ENCODE peak calls at places on chromosomes 13 and 19, in five cellular contexts. R is Caco-2, G is IMR-90, E is heart right ventricle, M is colonic mucosa. S is an unnamed sample.

GRCh38 chr13:112510002-112510780 is 77.8 kb downstream of the TUBGCP3 start:
- DNase-seq in R (peak; percentile 53), G (peak; percentile 71), E (no peak), M (no peak), S (no peak)

GRCh38 chr19:43318796-43319314 is 34.6 kb upstream of the CD177 start:
- DNase-seq in R (no peak), G (no peak), E (no peak), M (no peak), S (no peak)

GRCh38 chr13:31749929-31750328 is 10.6 kb downstream of the RXFP2 start:
- DNase-seq in R (no peak), G (peak; percentile 94), E (no peak), M (no peak), S (no peak)

GRCh38 chr19:38891791-38892190 is 7.6 kb downstream of the SIRT2 start:
- DNase-seq in R (no peak), G (no peak), E (no peak), M (no peak), S (no peak)

GRCh38 chr13:27131202-27131623 is 40.4 kb downstream of the USP12 start:
- DNase-seq in R (no peak), G (peak; percentile 55), E (no peak), M (peak; percentile 39), S (peak; percentile 95)

GRCh38 chr19:38409631-38410133 is 6.8 kb downstream of the FAM98C start:
- DNase-seq in R (no peak), G (peak; percentile 54), E (peak; percentile 50), M (no peak), S (no peak)

GRCh38 chr13:59038824-59039223 is 1124.9 kb downstream of the DIAPH3 start:
- DNase-seq in R (no peak), G (peak; percentile 15), E (no peak), M (no peak), S (no peak)

GRCh38 chr13:46396341-46396740 is 9.3 kb upstream of the RUBCNL start:
- DNase-seq in R (no peak), G (no peak), E (no peak), M (no peak), S (no peak)

GRCh38 chr19:45524575-45525129 is 17.4 kb downstream of the VASP start:
- DNase-seq in R (no peak), G (no peak), E (peak; percentile 44), M (no peak), S (no peak)

GRCh38 chr19:1213391-1214286 is 8.1 kb downstream of the STK11 start:
- DNase-seq in R (no peak), G (peak; percentile 58), E (peak; percentile 71), M (peak; percentile 78), S (peak; percentile 82)

GRCh38 chr13:52599037-52599852 is 43.0 kb upstream of the HNRNPA1L2 start:
- DNase-seq in R (no peak), G (peak; percentile 71), E (no peak), M (no peak), S (no peak)

GRCh38 chr13:76455960-76456359 is 430.2 kb downstream of the KCTD12 start:
- DNase-seq in R (no peak), G (peak; percentile 78), E (no peak), M (no peak), S (no peak)

GRCh38 chr13:44317752-44318550 is 55.7 kb upstream of the SERP2 start:
- DNase-seq in R (no peak), G (peak; percentile 72), E (no peak), M (no peak), S (no peak)

GRCh38 chr19:47891923-47892666 is 6.0 kb upstream of the SULT2A1 start:
- DNase-seq in R (peak; percentile 51), G (no peak), E (no peak), M (no peak), S (no peak)

GRCh38 chr13:74839656-74840055 is 642.3 kb downstream of the TBC1D4 start:
- DNase-seq in R (no peak), G (peak; percentile 13), E (no peak), M (no peak), S (no peak)

GRCh38 chr19:49638360-49638759 is 1.6 kb downstream of the RRAS start:
- DNase-seq in R (no peak), G (no peak), E (no peak), M (peak; percentile 42), S (no peak)

GRCh38 chr13:50081106-50081898 is 66.1 kb downstream of the KCNRG start:
- DNase-seq in R (peak; percentile 66), G (no peak), E (peak; percentile 56), M (peak; percentile 71), S (no peak)

GRCh38 chr19:5356918-5357317 is 16.3 kb upstream of the PTPRS start:
- DNase-seq in R (no peak), G (no peak), E (no peak), M (no peak), S (no peak)

GRCh38 chr19:8697671-8698432 is 743 bp downstream of the ACTL9 start:
- DNase-seq in R (no peak), G (no peak), E (no peak), M (no peak), S (no peak)

GRCh38 chr19:47494729-47495128 is 10.7 kb upstream of the KPTN start:
- DNase-seq in R (no peak), G (no peak), E (no peak), M (peak; percentile 44), S (no peak)

GRCh38 chr19:6528544-6529121 is 2.2 kb upstream of the TNFSF9 start:
- DNase-seq in R (no peak), G (no peak), E (peak; percentile 67), M (peak; percentile 43), S (no peak)

GRCh38 chr19:2315818-2316353 is 7.9 kb upstream of the LINGO3 start:
- DNase-seq in R (no peak), G (peak; percentile 56), E (peak; percentile 72), M (peak; percentile 59), S (peak; percentile 39)

GRCh38 chr13:75871059-75871458 is 234.9 kb downstream of the LMO7 start:
- DNase-seq in R (no peak), G (no peak), E (no peak), M (no peak), S (no peak)

GRCh38 chr19:12035220-12036172 is at the start of gene ZNF433:
- DNase-seq in R (peak; percentile 93), G (peak; percentile 71), E (peak; percentile 95), M (peak; percentile 99), S (peak; percentile 69)

GRCh38 chr19:35090795-35091214 is 24.8 kb upstream of the FXYD3 start:
- DNase-seq in R (no peak), G (no peak), E (no peak), M (no peak), S (no peak)

GRCh38 chr13:44263920-44264610 is 109.6 kb upstream of the SERP2 start:
- DNase-seq in R (no peak), G (peak; percentile 20), E (no peak), M (no peak), S (no peak)

GRCh38 chr13:62643799-62644484 is 1228.3 kb upstream of the PCDH20 start:
- DNase-seq in R (no peak), G (no peak), E (no peak), M (no peak), S (no peak)

GRCh38 chr13:110340812-110341444 is 33.8 kb downstream of the COL4A2 start:
- DNase-seq in R (no peak), G (peak; percentile 93), E (peak; percentile 79), M (peak; percentile 54), S (peak; percentile 42)

GRCh38 chr13:73065665-73066350 is 7.0 kb downstream of the KLF5 start:
- DNase-seq in R (no peak), G (no peak), E (no peak), M (peak; percentile 66), S (no peak)
- H3K4me3 ChIP-seq in R (no peak overlapping the region), G (no peak overlapping the region), E (no peak overlapping the region), M (peak overlapping the region; percentile 77), S (no peak overlapping the region)

GRCh38 chr13:30377312-30377685 is 45.0 kb upstream of the UBE2L5 start:
- DNase-seq in R (no peak), G (no peak), E (no peak), M (no peak), S (no peak)
- H3K4me1 ChIP-seq in R (peaks cover under 1% of the 10 kb centered on the region), G (no peaks in the 10 kb centered on the region), E (no peaks in the 10 kb centered on the region), M (no peaks in the 10 kb centered on the region), S (peaks cover 67% of the 10 kb centered on the region)

DNA sequence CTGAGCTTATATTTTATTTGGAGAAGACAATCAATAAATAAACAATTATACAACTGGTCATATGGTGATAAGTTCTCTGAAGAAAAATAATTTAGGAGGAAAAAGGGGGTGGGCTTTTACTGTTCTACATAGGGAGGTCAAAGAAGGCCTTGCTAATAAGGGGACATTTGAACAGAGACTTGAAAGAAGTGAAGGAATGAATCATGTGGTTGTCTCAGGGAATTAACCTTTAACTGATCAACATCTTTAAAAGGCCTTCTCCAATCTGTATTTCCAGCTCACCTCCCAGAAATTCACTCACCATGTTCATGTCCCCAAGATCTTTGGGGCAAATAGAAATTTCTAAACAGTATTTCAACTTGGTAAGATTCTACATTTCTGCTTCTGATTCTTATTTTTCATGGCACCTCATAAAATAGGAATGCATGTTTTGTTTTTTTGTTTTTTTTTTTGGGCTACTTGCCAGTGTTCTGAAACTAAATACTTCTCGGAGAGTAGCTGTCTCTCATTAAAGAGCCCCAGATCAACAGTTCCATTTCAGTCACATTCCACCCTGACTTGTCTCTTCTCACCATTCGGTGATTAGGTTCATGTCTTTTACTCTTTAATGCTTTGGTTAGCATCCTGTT is 19.2 kb upstream of the LPAR6 start:
- DNase-seq in R (no peak), G (no peak), E (no peak), M (no peak), S (no peak)
- H3K27me3 ChIP-seq in R (no peaks in the 10 kb centered on the region), G (no peaks in the 10 kb centered on the region), E (no peaks in the 10 kb centered on the region), M (no peaks in the 10 kb centered on the region), S (no peaks in the 10 kb centered on the region)

DNA sequence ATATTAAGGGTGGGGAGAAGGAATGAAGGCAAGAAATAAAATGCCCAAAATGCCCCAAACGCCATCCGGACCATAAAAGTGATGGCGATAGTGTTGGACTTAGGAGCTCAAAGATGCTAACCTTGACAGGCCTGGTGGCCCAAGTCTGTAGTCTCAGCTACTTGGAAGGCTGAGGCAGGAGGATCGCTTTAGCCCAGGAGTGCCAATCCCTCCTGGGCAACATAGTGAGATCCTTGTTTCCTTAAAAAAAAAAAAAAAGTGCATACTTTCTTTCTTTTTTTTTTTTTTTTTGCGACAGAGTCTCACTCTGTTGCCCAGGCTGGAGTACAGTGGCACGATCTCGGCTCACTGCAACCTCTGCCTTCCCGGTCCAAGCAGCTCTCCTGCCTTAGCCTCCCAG is 32.0 kb upstream of the MRI1 start:
- DNase-seq in R (no peak), G (no peak), E (no peak), M (no peak), S (no peak)
- H3K4me3 ChIP-seq in R (peak overlapping the region; percentile 36), G (no peak overlapping the region), E (peak overlapping the region; percentile 64), M (peak overlapping the region; percentile 52), S (no peak overlapping the region)

DNA sequence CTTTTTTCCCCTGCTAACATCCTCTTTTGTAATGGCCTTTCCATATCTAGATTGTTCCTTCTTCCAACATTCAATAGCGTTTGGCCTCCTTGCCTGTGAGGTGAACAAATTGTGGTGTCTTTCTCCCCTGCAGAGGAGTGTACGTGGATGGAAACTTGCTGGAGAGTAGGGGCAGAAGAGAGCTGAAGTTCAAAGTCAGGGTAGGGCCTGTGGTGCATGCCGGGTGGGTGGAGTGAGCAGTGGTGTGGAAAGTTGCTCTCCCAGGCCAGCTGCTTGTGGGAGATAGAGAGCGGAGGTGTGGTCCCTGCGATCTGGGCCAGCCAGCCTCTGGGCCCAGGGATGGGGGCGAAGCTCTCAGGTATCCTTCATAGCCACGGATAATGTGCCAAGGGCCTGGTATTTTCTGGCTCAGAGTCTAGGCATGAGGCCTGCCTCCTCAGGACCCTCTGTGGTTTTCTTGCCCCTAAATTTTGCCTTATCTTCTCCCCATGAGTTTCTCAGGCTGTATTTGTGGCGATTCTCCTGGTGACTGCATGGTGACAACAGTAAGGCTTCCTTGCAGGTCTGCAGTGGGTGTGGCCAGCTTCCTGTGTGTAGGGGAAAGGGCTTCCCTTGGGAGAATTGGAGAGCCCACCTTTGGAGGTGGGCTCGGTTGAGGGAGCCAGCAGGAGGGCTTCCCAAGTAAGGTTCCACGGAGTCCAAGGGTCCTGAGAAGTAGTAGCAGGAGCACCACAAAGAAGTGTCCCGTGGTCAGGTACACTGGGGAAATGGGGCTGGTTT is 6.7 kb downstream of the RGCC start:
- DNase-seq in R (no peak), G (no peak), E (no peak), M (no peak), S (no peak)
- H3K4me1 ChIP-seq in R (no peaks in the 10 kb centered on the region), G (peaks cover 21% of the 10 kb centered on the region), E (peaks cover 16% of the 10 kb centered on the region), M (no peaks in the 10 kb centered on the region), S (peaks cover 89% of the 10 kb centered on the region)

S was measured in CD4-positive, CD25-positive, alpha-beta regulatory T cell.